ENCODE peak calls at places on chromosome 10, in five cellular contexts. Z, R, F, T and U are unnamed samples.

GRCh38 chr10:50992356-50992866 is 81.9 kb upstream of the PRKG1 start:
- DNase-seq in Z (no peak), R (no peak), F (no peak), T (no peak), U (peak; percentile 74)

GRCh38 chr10:102918817-102919236 is 733 bp downstream of the CNNM2 start:
- DNase-seq in Z (no peak), R (no peak), F (peak; percentile 22), T (no peak), U (no peak)

GRCh38 chr10:110821508-110821907 is 50.2 kb upstream of the PDCD4 start:
- DNase-seq in Z (no peak), R (no peak), F (no peak), T (no peak), U (peak; percentile 86)

GRCh38 chr10:26391701-26392695 is 46.1 kb upstream of the APBB1IP start:
- DNase-seq in Z (no peak), R (no peak), F (no peak), T (no peak), U (no peak)

GRCh38 chr10:22246680-22247391 is 29.0 kb upstream of the EBLN1 start:
- DNase-seq in Z (no peak), R (no peak), F (peak; percentile 33), T (peak; percentile 48), U (no peak)

GRCh38 chr10:90751107-90751997 is 106.5 kb downstream of the HTR7 start:
- DNase-seq in Z (no peak), R (no peak), F (peak; percentile 22), T (no peak), U (no peak)

GRCh38 chr10:121900443-121901174 is 27.2 kb downstream of the ATE1 start:
- DNase-seq in Z (no peak), R (no peak), F (peak; percentile 85), T (peak; percentile 28), U (no peak)

GRCh38 chr10:21079330-21079658 is 182.2 kb upstream of the NEBL start:
- DNase-seq in Z (no peak), R (no peak), F (no peak), T (no peak), U (no peak)

GRCh38 chr10:122143238-122143841 is 127.8 kb upstream of the BTBD16 start:
- DNase-seq in Z (no peak), R (no peak), F (no peak), T (no peak), U (no peak)

GRCh38 chr10:5560142-5560843 is 35.5 kb downstream of the CALML3 start:
- DNase-seq in Z (peak; percentile 9), R (no peak), F (no peak), T (no peak), U (peak; percentile 53)

GRCh38 chr10:63702107-63702506 is 180.9 kb downstream of the REEP3 start:
- DNase-seq in Z (no peak), R (no peak), F (peak; percentile 63), T (no peak), U (no peak)

GRCh38 chr10:82266438-82266837 is 391.4 kb downstream of the NRG3 start:
- DNase-seq in Z (no peak), R (no peak), F (no peak), T (peak; percentile 97), U (no peak)

GRCh38 chr10:30111340-30111980 is 52.1 kb upstream of the JCAD start:
- DNase-seq in Z (no peak), R (no peak), F (peak; percentile 73), T (peak; percentile 67), U (no peak)

GRCh38 chr10:21401196-21401595 is 124.3 kb downstream of the SKIDA1 start:
- DNase-seq in Z (no peak), R (no peak), F (no peak), T (no peak), U (no peak)

GRCh38 chr10:118792501-118792900 is 37.7 kb upstream of the CACUL1 start:
- DNase-seq in Z (no peak), R (no peak), F (no peak), T (no peak), U (peak; percentile 62)

GRCh38 chr10:46094197-46094500 is 48.1 kb upstream of the MSMB start:
- DNase-seq in Z (no peak), R (no peak), F (no peak), T (no peak), U (peak; percentile 43)

GRCh38 chr10:5862360-5862929 is 27.2 kb downstream of the ANKRD16 start:
- DNase-seq in Z (no peak), R (no peak), F (no peak), T (no peak), U (no peak)

GRCh38 chr10:44506386-44506785 is 121.5 kb upstream of the CXCL12 start:
- DNase-seq in Z (no peak), R (no peak), F (no peak), T (no peak), U (no peak)

GRCh38 chr10:13678444-13678843 is 91.7 kb downstream of the PRPF18 start:
- DNase-seq in Z (no peak), R (no peak), F (no peak), T (no peak), U (no peak)

GRCh38 chr10:59876695-59877094 is 29.7 kb downstream of the CCDC6 start:
- DNase-seq in Z (no peak), R (no peak), F (no peak), T (no peak), U (no peak)

GRCh38 chr10:8352696-8353095 is 298.2 kb downstream of the GATA3 start:
- DNase-seq in Z (no peak), R (no peak), F (no peak), T (no peak), U (no peak)

GRCh38 chr10:132153616-132154217 is 33.0 kb upstream of the DPYSL4 start:
- DNase-seq in Z (no peak), R (no peak), F (no peak), T (no peak), U (no peak)

GRCh38 chr10:111146025-111146640 is 69.3 kb downstream of the ADRA2A start:
- DNase-seq in Z (no peak), R (no peak), F (no peak), T (no peak), U (no peak)

GRCh38 chr10:62082729-62083412 is 181.4 kb downstream of the ARID5B start:
- DNase-seq in Z (no peak), R (no peak), F (peak; percentile 80), T (no peak), U (no peak)

GRCh38 chr10:59847326-59847725 is 59.0 kb downstream of the CCDC6 start:
- DNase-seq in Z (no peak), R (no peak), F (no peak), T (no peak), U (no peak)

GRCh38 chr10:23530079-23530478 is 91.2 kb downstream of the OTUD1 start:
- DNase-seq in Z (no peak), R (no peak), F (no peak), T (no peak), U (no peak)

GRCh38 chr10:133453516-133454203 is at the start of gene SCART1:
- DNase-seq in Z (no peak), R (no peak), F (no peak), T (no peak), U (no peak)

GRCh38 chr10:11783558-11783865 is 39.6 kb upstream of the PROSER2 start:
- DNase-seq in Z (no peak), R (no peak), F (no peak), T (no peak), U (no peak)

GRCh38 chr10:131555406-131555805 is 243.9 kb upstream of the TCERG1L start:
- DNase-seq in Z (no peak), R (no peak), F (no peak), T (no peak), U (no peak)

GRCh38 chr10:19302117-19302516 is 253.5 kb downstream of the MALRD1 start:
- DNase-seq in Z (no peak), R (no peak), F (no peak), T (peak; percentile 19), U (no peak)

GRCh38 chr10:17229967-17230682 is 2.1 kb downstream of the VIM start:
- DNase-seq in Z (peak; percentile 83), R (no peak), F (peak; percentile 89), T (no peak), U (peak; percentile 87)

GRCh38 chr10:93993782-93994668 is at the start of gene PLCE1:
- DNase-seq in Z (peak; percentile 65), R (no peak), F (peak; percentile 31), T (no peak), U (peak; percentile 82)

GRCh38 chr10:27745719-27746363 is at the start of gene MKX:
- DNase-seq in Z (peak; percentile 87), R (no peak), F (peak; percentile 53), T (no peak), U (peak; percentile 84)
- H3K4me3 ChIP-seq in Z (peak within 1 kb of the TSS; percentile 75), R (peak within 1 kb of the TSS; percentile 95), F (peak within 1 kb of the TSS; percentile 53), T (peak within 1 kb of the TSS; percentile 57), U (peak within 1 kb of the TSS; percentile 89)

DNA sequence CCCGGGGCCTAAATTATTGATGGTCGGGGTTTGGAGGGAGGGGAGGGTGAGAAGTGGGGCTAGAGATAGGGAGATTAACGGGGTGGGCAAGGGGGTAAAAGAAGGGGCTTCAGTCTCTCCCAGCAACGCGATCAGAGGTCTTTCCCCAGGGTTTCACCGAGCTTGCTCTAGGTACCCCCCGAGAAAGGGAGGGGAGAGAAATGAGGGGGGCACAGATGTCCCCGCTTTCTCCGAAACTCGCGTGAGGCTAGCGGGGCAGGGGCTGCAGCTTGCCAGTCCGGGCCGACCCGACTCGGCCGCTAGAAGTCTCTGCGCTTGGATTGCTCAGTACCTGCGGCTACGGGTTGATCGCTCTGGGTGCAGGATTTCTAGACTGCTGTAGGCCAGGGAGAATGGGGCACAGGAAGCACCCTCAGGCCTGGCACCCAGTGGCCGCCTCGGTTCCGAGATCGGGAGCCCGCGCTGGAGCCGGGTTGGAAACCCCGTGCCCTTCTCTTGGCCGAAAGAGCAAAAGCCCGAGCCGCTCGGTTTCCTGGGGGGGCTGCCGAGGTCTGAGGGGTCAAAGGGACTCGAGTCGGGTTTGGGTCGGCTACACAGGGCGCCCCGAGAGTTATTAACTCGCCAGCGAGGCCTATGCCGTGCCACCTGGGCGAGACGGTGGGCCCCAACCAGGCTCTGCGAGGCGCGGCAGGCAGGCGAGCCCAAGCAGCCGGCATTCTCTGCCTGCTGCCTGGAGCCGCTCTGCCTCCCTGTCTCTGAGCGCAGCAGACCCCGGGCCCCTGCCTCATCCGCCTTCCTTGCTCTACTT is 3.1 kb downstream of the PAX2 start:
- DNase-seq in Z (no peak), R (no peak), F (no peak), T (no peak), U (no peak)
- H3K4me3 ChIP-seq in Z (no peak overlapping the region), R (peak overlapping the region; percentile 50), F (no peak overlapping the region), T (no peak overlapping the region), U (peak overlapping the region; percentile 64)

DNA sequence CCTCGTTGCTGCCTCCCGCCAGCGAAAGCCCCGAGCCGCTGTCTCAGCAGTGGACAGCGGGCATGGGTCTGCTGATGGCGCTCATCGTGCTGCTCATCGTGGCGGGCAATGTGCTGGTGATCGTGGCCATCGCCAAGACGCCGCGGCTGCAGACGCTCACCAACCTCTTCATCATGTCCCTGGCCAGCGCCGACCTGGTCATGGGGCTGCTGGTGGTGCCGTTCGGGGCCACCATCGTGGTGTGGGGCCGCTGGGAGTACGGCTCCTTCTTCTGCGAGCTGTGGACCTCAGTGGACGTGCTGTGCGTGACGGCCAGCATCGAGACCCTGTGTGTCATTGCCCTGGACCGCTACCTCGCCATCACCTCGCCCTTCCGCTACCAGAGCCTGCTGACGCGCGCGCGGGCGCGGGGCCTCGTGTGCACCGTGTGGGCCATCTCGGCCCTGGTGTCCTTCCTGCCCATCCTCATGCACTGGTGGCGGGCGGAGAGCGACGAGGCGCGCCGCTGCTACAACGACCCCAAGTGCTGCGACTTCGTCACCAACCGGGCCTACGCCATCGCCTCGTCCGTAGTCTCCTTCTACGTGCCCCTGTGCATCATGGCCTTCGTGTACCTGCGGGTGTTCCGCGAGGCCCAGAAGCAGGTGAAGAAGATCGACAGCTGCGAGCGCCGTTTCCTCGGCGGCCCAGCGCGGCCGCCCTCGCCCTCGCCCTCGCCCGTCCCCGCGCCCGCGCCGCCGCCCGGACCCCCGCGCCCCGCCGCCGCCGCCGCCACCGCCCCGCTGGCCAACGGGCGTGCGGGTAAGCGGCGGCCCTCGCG is 795 bp downstream of the ADRB1 start:
- DNase-seq in Z (no peak), R (no peak), F (peak; percentile 87), T (no peak), U (no peak)
- H3K4me3 ChIP-seq in Z (no peak overlapping the region), R (peak overlapping the region; percentile 68), F (peak overlapping the region; percentile 91), T (no peak overlapping the region), U (peak overlapping the region; percentile 76)

GRCh38 chr10:35216303-35216905 is 89.8 kb downstream of the CREM start:
- DNase-seq in Z (no peak), R (no peak), F (no peak), T (no peak), U (no peak)
- H3K4me3 ChIP-seq in Z (no peak overlapping the region), R (no peak overlapping the region), F (no peak overlapping the region), T (no peak overlapping the region), U (no peak overlapping the region)